ENCODE peak calls at places on chromosomes 5 and 9, in five cellular contexts. R is CD8-positive, alpha-beta T cell; W is kidney; S is aorta; Z is naive thymus-derived CD4-positive, alpha-beta T cell. T is an unnamed sample.

GRCh38 chr9:72661401-72662135 is 140.2 kb downstream of the TMC1 start:
- DNase-seq in W (no peak), S (no peak), Z (no peak), R (no peak), T (no peak)

GRCh38 chr5:170293273-170293672 is 4.3 kb downstream of the LCP2 start:
- DNase-seq in R (no peak), S (peak; percentile 83), W (no peak), Z (peak; percentile 60), T (no peak)

GRCh38 chr9:73270967-73271722 is 119.5 kb downstream of the ANXA1 start:
- DNase-seq in S (no peak), W (no peak), R (no peak), Z (no peak), T (peak; percentile 92)

GRCh38 chr5:59660737-59661136 is 232.8 kb downstream of the PDE4D start:
- DNase-seq in S (no peak), W (no peak), Z (no peak), R (no peak), T (peak; percentile 22)

GRCh38 chr9:77514886-77515711 is 133.0 kb downstream of the GNA14 start:
- DNase-seq in R (no peak), S (peak; percentile 58), W (no peak), Z (no peak), T (peak; percentile 85)

GRCh38 chr9:95498641-95499040 is 18.1 kb downstream of the PTCH1 start:
- DNase-seq in W (no peak), Z (no peak), S (no peak), R (no peak), T (no peak)

GRCh38 chr9:137670391-137671195 is 51.8 kb downstream of the EHMT1 start:
- DNase-seq in W (no peak), S (no peak), Z (no peak), R (no peak), T (no peak)

GRCh38 chr5:176619203-176619568 is 9.2 kb upstream of the GPRIN1 start:
- DNase-seq in W (peak; percentile 83), S (peak; percentile 74), R (peak; percentile 52), Z (peak; percentile 83), T (peak; percentile 90)

GRCh38 chr5:180632768-180633167 is 16.6 kb downstream of the FLT4 start:
- DNase-seq in R (no peak), Z (no peak), S (peak; percentile 28), W (peak; percentile 57), T (no peak)

GRCh38 chr5:85670417-85670816 is 947.3 kb upstream of the COX7C start:
- DNase-seq in Z (no peak), W (no peak), S (no peak), R (no peak), T (no peak)

GRCh38 chr9:90385126-90385525 is 257.5 kb downstream of the DIRAS2 start:
- DNase-seq in Z (no peak), W (no peak), R (no peak), S (no peak), T (peak; percentile 5)

GRCh38 chr5:141402553-141403328 is at the start of gene PCDHGA9:
- DNase-seq in Z (no peak), W (no peak), S (no peak), R (no peak), T (no peak)
- H3K9me3 ChIP-seq in Z (peaks cover 34% of the 10 kb centered on the region), W (peaks cover 23% of the 10 kb centered on the region), S (peaks cover 35% of the 10 kb centered on the region), R (no peaks in the 10 kb centered on the region), T (no peaks in the 10 kb centered on the region)

DNA sequence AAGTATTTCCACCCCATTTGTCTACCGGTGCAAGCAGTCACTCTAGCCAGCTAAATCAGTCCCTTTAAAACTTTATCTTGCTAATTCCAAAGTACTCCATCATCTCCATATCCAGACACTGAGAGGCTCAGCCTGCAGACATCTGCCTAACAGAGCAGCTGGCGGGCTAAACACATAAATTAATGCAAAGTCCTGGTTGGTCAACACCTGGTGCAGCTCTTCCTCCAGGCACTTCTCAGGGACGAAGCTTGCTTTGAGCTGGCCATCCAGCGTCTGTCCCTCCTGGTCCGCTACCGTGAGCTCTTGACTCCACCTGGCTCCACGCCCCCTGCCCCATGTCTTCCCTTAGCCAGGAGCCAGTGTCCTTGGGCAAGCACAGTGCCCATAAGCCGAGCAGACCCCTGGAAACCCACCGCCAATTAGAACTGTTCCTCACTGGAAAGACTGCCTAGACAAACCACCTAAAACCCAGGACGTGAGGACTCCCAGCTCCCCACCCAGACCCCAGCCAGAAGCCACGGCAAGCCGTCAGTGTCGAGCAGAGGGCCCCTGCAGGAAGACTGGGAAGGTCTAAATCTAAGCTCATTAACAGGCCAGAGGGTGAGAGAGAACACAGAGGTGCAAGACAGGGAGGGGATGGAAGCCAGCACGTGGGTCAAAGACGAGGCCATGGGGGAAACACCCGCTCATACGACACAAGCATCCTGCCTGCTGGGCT is 120.1 kb downstream of the COL23A1 start:
- DNase-seq in W (no peak), R (no peak), S (no peak), Z (no peak), T (no peak)
- H3K4me1 ChIP-seq in W (peaks cover 8% of the 10 kb centered on the region), R (no peaks in the 10 kb centered on the region), S (no peaks in the 10 kb centered on the region), Z (no peaks in the 10 kb centered on the region), T (peaks cover 33% of the 10 kb centered on the region)

GRCh38 chr5:15545082-15545481 is 45.1 kb downstream of the FBXL7 start:
- DNase-seq in W (no peak), Z (no peak), S (no peak), R (no peak), T (no peak)
- H3K9me3 ChIP-seq in W (no peaks in the 10 kb centered on the region), Z (no peaks in the 10 kb centered on the region), S (no peaks in the 10 kb centered on the region), R (no peaks in the 10 kb centered on the region), T (no peaks in the 10 kb centered on the region)

DNA sequence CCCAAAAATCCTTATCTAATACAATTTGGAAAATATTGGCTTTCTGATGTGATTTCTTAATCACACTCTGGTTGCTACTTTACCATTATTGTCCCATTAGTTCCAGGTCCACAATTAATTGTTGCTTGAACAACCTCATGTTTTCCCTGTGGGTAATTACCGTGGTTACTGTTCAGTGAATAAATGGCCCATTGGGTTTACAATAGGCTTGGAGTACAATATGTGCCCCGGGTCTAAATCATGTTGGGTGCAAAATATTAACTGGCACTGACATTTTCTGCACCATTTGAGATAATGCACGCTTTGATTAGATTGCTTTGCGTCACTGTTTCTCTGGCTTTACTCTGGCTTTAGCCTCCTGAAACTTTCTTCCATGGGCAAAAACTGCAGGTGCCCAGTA is 163.7 kb downstream of the GABBR2 start:
- DNase-seq in R (no peak), Z (no peak), W (no peak), S (no peak), T (no peak)
- H3K4me1 ChIP-seq in R (no peaks in the 10 kb centered on the region), Z (no peaks in the 10 kb centered on the region), W (no peaks in the 10 kb centered on the region), S (no peaks in the 10 kb centered on the region), T (no peaks in the 10 kb centered on the region)

GRCh38 chr9:119094086-119094485 is 275.1 kb downstream of the BRINP1 start:
- DNase-seq in Z (no peak), S (no peak), W (no peak), R (no peak), T (no peak)
- H3K9me3 ChIP-seq in Z (no peaks in the 10 kb centered on the region), S (peaks cover 1% of the 10 kb centered on the region), W (no peaks in the 10 kb centered on the region), R (no peaks in the 10 kb centered on the region), T (no peaks in the 10 kb centered on the region)